ENCODE peak calls at places on chromosomes 3 and 15, in six cellular contexts. R is ascending aorta, O is HFF-Myc, U is BE2C, M is mammary epithelial cell, I is foreskin fibroblast. C is an unnamed sample.

GRCh38 chr3:158711886-158712285 is 20.4 kb downstream of the RARRES1 start:
- DNase-seq in O (peak; percentile 81), U (no peak), I (peak; percentile 64), R (no peak), M (peak; percentile 64), C (no peak)

GRCh38 chr15:64807751-64808222 is 17.7 kb downstream of the PIF1 start:
- DNase-seq in R (no peak), U (no peak), M (no peak), I (no peak), O (no peak), C (no peak)

GRCh38 chr15:74568594-74568993 is 27.6 kb downstream of the ARID3B start:
- DNase-seq in I (no peak), R (no peak), M (no peak), O (no peak), U (no peak), C (no peak)

GRCh38 chr15:51750942-51751686 is at the start of gene TMOD2:
- DNase-seq in I (no peak), M (peak; percentile 66), O (no peak), R (peak; percentile 66), U (peak; percentile 65), C (no peak)

GRCh38 chr3:51385621-51386091 is 565 bp downstream of the MANF start:
- DNase-seq in O (no peak), U (no peak), I (no peak), M (no peak), R (peak; percentile 58), C (no peak)

GRCh38 chr3:134641671-134642300 is 9.0 kb downstream of the KY start:
- DNase-seq in O (no peak), I (no peak), M (no peak), R (no peak), U (no peak), C (no peak)

GRCh38 chr3:192899540-192899982 is 18.1 kb downstream of the MB21D2 start:
- DNase-seq in I (peak; percentile 90), O (peak; percentile 90), U (no peak), M (no peak), R (no peak), C (no peak)

GRCh38 chr3:47802734-47803477 is at the start of gene DHX30:
- DNase-seq in U (peak; percentile 80), M (peak; percentile 86), R (peak; percentile 93), O (no peak), I (peak; percentile 87), C (peak; percentile 42)

GRCh38 chr3:6799264-6799915 is 61.5 kb upstream of the GRM7 start:
- DNase-seq in R (no peak), M (peak; percentile 18), O (no peak), U (peak; percentile 37), I (no peak), C (no peak)

GRCh38 chr3:188939799-188940198 is 232.0 kb upstream of the TPRG1 start:
- DNase-seq in U (no peak), R (no peak), I (no peak), O (no peak), M (no peak), C (no peak)
- H3K4me3 ChIP-seq in U (no peak overlapping the region), R (no peak overlapping the region), I (no peak overlapping the region), O (no peak overlapping the region), M (no peak overlapping the region), C (no peak overlapping the region)

DNA sequence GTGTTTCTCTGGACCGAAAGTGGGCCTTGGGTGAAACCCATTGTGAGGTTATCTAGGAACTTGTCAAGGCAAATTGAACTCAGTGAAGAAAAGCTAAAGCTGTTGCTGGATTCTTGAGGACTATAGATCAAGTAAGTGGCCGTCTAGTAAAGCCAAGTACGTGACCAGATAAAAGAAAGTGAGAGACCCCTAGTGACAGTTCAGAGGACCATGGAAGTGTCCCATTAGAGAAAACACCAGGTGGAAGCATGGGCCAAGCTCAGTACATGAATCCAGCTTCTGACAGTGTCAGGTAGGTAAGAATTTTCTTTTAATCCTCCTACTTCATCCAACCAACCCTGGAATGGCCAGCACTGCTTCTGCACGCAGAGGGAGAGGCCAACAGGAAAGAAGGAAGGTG is 349.3 kb upstream of the RGMA start:
- DNase-seq in M (no peak), U (no peak), I (no peak), R (no peak), O (no peak), C (no peak)
- TF ChIP-seq CTCF in M (no peak), U (no peak), I (no peak), R (no peak), O (no peak), C (no peak)

GRCh38 chr3:186772281-186772885 is 11.0 kb upstream of the EIF4A2 start:
- DNase-seq in O (no peak), I (no peak), U (peak; percentile 18), M (no peak), R (no peak), C (no peak)
- H3K4me3 ChIP-seq in O (peak overlapping the region; percentile 41), I (peak overlapping the region; percentile 56), U (peak overlapping the region; percentile 54), M (no peak overlapping the region), R (peak overlapping the region; percentile 51), C (peak overlapping the region; percentile 37)

GRCh38 chr3:169133178-169134161 is 530.0 kb downstream of the MECOM start:
- DNase-seq in R (no peak), U (no peak), M (no peak), O (no peak), I (no peak), C (no peak)
- TF ChIP-seq CTCF in R (peak; percentile 14), U (peak; percentile 50), M (peak; percentile 41), O (no peak), I (peak; percentile 35), C (peak; percentile 47)

DNA sequence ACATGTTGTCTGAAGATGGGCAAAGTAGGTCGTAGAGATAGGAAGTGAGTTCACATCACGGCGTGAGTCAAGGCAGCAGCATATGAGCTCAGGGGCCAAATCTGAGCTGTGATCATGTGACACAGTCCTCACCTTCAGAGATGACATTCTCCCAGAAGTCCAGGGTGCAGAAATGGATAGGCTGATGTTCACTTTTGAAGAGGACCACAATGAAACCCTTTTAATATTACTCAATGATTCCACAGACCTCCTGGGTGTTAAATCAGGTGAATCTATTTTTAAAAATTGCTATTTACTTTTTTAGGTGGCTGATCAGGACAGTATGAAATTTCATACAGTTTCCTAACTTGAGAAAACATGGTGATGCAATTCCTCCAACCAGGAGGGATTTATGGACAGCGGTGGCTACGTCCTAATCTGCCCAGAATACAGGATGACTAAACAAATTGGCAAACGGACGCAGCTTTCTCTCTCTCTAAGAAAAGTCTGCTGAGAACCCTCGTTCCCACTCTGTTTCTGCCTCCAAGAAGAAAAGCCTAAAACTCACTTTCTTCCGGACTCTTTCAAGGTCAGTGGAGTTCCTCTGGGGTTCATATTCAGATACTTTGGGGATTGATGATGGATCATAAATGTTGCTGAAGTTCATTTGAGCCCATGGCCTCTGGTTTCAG is 34.4 kb downstream of the B3GNT5 start:
- DNase-seq in M (peak; percentile 83), R (peak; percentile 74), U (no peak), I (peak; percentile 81), O (no peak), C (peak; percentile 79)
- H3K4me3 ChIP-seq in M (no peak overlapping the region), R (no peak overlapping the region), U (no peak overlapping the region), I (no peak overlapping the region), O (no peak overlapping the region), C (no peak overlapping the region)

DNA sequence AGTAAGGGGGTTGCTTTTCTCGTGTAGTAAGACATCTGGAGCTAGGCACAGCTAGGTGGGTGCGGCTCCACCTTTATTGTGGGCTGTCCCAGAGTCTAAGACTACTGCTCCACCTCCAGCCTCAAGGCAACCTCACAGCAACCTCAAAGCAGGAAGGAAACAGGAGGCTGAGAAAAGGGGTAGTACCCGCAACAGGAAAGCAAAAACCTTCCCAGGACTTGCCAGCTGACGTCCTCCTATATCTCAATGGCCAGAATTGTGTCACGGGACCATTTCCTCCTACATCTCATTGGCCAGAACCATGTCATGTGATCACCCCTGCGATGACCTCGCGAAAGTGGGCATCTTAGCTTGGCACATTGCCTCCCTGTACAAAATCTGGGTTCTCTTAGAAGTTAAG is 4.3 kb upstream of the GPR160 start:
- DNase-seq in R (no peak), U (no peak), M (no peak), O (no peak), I (no peak), C (no peak)
- TF ChIP-seq CTCF in R (no peak), U (no peak), M (no peak), O (no peak), I (no peak), C (no peak)

GRCh38 chr15:57259511-57260143 is 116.7 kb upstream of the CGNL1 start:
- DNase-seq in U (peak; percentile 90), R (no peak), O (no peak), I (no peak), M (no peak), C (no peak)
- H3K4me3 ChIP-seq in U (peak overlapping the region; percentile 26), R (no peak overlapping the region), O (no peak overlapping the region), I (no peak overlapping the region), M (no peak overlapping the region), C (no peak overlapping the region)

DNA sequence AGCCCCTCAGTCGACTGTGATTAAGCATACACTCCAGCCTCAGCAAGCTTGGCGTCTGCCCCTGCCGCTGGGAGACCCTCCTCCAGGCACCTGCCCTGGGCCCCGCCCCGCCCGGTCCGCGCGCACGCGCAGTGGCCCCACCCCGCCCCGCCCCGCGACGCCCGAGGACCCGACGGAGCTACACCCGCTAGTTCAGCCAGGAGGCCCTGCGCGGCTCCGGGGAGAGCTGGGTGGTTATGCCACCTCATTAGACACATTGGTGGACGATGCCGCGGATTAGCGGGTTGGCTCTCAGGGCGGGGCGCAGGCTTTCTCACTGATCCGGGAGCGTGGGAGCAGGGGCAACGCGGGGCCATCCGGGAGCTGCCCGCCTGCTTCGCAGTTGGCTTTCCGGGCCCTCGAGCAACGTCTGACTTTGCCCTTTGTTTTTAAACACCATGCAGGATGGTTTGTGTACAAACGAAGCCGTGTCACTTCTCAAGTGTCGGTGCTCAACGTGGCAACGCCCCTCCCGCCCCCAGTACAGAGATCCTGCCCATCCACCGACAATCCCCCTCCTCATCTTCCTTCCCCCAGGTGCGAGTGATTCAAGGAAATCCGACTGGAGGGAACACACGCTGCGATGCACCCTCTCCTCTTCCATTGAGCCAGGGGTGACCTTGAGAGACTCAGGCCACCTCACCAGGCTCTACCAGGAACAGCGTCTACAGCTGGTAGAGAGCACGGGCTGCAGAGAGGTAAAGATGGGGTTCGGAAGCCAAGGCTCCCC is 109.3 kb downstream of the SHQ1 start:
- DNase-seq in O (no peak), U (peak; percentile 70), M (no peak), I (peak; percentile 6), R (no peak), C (peak; percentile 73)
- TF ChIP-seq CTCF in O (no peak), U (no peak), M (no peak), I (no peak), R (no peak), C (no peak)